ENCODE peak calls at places on chromosomes 6 and 20, in seven cellular contexts. One of them, this sample, is unnamed.

GRCh38 chr6:100175814-100176275 is 181.8 kb upstream of the MCHR2 start:
- DNase-seq in lower leg skin: peak
- DNase-seq in transverse colon: no peak
- DNase-seq in vagina: no peak
- DNase-seq in tibial nerve: no peak
- DNase-seq in thyroid gland: no peak
- DNase-seq in HCT116: no peak
- DNase-seq in this sample: peak

GRCh38 chr20:32743237-32744112 is at the start of gene COMMD7:
- DNase-seq in lower leg skin: peak
- DNase-seq in tibial nerve: no peak
- DNase-seq in thyroid gland: peak
- DNase-seq in vagina: no peak
- DNase-seq in transverse colon: peak
- DNase-seq in HCT116: no peak
- DNase-seq in this sample: peak

GRCh38 chr20:57647006-57647932 is 27.0 kb upstream of the ZBP1 start:
- DNase-seq in vagina: no peak
- DNase-seq in thyroid gland: no peak
- DNase-seq in lower leg skin: peak
- DNase-seq in HCT116: no peak
- DNase-seq in tibial nerve: no peak
- DNase-seq in transverse colon: no peak
- DNase-seq in this sample: no peak

GRCh38 chr6:149544646-149545257 is 1.1 kb downstream of the PPIL4 start:
- DNase-seq in lower leg skin: no peak
- DNase-seq in transverse colon: no peak
- DNase-seq in vagina: no peak
- DNase-seq in HCT116: no peak
- DNase-seq in thyroid gland: no peak
- DNase-seq in tibial nerve: no peak
- DNase-seq in this sample: no peak

GRCh38 chr6:106155219-106155830 is 69.2 kb downstream of the PRDM1 start:
- DNase-seq in vagina: no peak
- DNase-seq in thyroid gland: no peak
- DNase-seq in tibial nerve: no peak
- DNase-seq in lower leg skin: no peak
- DNase-seq in transverse colon: no peak
- DNase-seq in HCT116: no peak
- DNase-seq in this sample: no peak

GRCh38 chr6:163635731-163636344 is 221.3 kb downstream of the QKI start:
- DNase-seq in HCT116: no peak
- DNase-seq in lower leg skin: no peak
- DNase-seq in transverse colon: no peak
- DNase-seq in thyroid gland: no peak
- DNase-seq in tibial nerve: no peak
- DNase-seq in vagina: no peak
- DNase-seq in this sample: no peak

GRCh38 chr6:149164199-149164745 is 153.2 kb upstream of the TAB2 start:
- DNase-seq in thyroid gland: no peak
- DNase-seq in transverse colon: no peak
- DNase-seq in lower leg skin: no peak
- DNase-seq in vagina: no peak
- DNase-seq in tibial nerve: no peak
- DNase-seq in HCT116: no peak
- DNase-seq in this sample: no peak

GRCh38 chr6:132962936-132963579 is 148.7 kb downstream of the RPS12 start:
- DNase-seq in thyroid gland: peak
- DNase-seq in tibial nerve: peak
- DNase-seq in vagina: no peak
- DNase-seq in transverse colon: peak
- DNase-seq in lower leg skin: peak
- DNase-seq in HCT116: peak
- DNase-seq in this sample: peak

GRCh38 chr6:39092124-39092523 is 22.9 kb downstream of the SAYSD1 start:
- DNase-seq in HCT116: no peak
- DNase-seq in tibial nerve: no peak
- DNase-seq in vagina: no peak
- DNase-seq in thyroid gland: no peak
- DNase-seq in lower leg skin: no peak
- DNase-seq in transverse colon: no peak
- DNase-seq in this sample: no peak

GRCh38 chr20:51563597-51564332 is 21.2 kb upstream of the NFATC2 start:
- DNase-seq in tibial nerve: peak
- DNase-seq in lower leg skin: peak
- DNase-seq in HCT116: peak
- DNase-seq in transverse colon: peak
- DNase-seq in vagina: no peak
- DNase-seq in thyroid gland: peak
- DNase-seq in this sample: peak

GRCh38 chr6:84623956-84624680 is 140.3 kb downstream of the TBX18 start:
- DNase-seq in HCT116: no peak
- DNase-seq in thyroid gland: no peak
- DNase-seq in tibial nerve: no peak
- DNase-seq in transverse colon: no peak
- DNase-seq in lower leg skin: no peak
- DNase-seq in vagina: no peak
- DNase-seq in this sample: peak

GRCh38 chr6:170376386-170377084 is 70.0 kb downstream of the FAM120B start:
- DNase-seq in lower leg skin: no peak
- DNase-seq in transverse colon: no peak
- DNase-seq in vagina: no peak
- DNase-seq in tibial nerve: no peak
- DNase-seq in HCT116: no peak
- DNase-seq in thyroid gland: peak
- DNase-seq in this sample: no peak

GRCh38 chr20:44592366-44592765 is 10.0 kb downstream of the PKIG start:
- DNase-seq in lower leg skin: no peak
- DNase-seq in HCT116: no peak
- DNase-seq in tibial nerve: no peak
- DNase-seq in transverse colon: no peak
- DNase-seq in vagina: no peak
- DNase-seq in thyroid gland: no peak
- DNase-seq in this sample: no peak

GRCh38 chr6:107735906-107736635 is 88.0 kb downstream of the SCML4 start:
- DNase-seq in lower leg skin: peak
- DNase-seq in vagina: peak
- DNase-seq in thyroid gland: no peak
- DNase-seq in HCT116: no peak
- DNase-seq in transverse colon: no peak
- DNase-seq in tibial nerve: no peak
- DNase-seq in this sample: no peak

GRCh38 chr6:170456334-170456733 is 96.8 kb downstream of the PSMB1 start:
- DNase-seq in HCT116: no peak
- DNase-seq in thyroid gland: no peak
- DNase-seq in tibial nerve: no peak
- DNase-seq in lower leg skin: no peak
- DNase-seq in vagina: no peak
- DNase-seq in transverse colon: no peak
- DNase-seq in this sample: no peak

DNA sequence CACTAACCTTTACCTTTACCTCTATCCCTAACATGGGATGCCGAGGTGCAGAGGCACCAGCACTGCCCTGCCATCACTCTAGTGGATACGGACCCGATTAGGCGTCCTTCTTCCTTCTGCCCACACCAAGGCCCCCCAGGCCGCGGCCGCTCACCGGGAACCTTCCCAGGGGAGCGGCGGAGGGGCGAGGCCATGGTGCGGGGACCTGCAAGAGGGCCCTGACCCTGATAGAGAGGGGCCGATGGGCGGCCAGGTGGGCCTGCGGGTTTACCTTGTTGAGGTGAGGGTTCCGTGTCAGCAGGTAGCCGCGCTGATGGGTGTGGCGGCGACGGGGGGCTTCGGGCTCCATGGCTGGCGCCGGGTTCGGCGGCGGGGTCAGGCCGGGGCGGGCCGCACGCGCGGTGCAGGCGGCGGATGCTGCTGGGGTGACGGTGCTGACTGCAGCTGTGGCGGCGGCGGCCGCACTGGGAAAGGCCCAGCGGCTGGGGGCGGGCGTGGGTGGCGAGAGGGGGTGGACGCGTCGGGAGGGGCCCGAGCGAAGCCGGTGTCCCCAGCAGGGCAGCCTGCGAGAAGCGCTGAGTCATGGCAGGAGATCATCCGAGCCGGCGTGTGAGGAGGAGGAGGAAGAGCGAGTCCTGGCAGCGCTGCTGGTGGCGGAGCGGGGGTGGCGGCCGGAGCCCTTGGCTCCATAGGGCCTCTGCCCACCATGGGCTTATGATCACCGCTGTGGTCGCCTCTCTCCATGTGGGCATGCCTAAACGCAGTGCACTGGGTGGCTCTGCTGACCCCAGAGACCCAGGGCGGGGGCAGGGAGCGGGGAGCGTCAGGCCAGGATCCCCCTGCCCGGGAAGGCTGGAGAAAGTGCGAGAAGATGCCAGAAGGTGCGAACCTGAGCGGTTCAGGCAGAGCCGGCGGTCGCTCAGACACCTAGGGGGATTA is at the start of gene ME1:
- DNase-seq in lower leg skin: peak
- DNase-seq in transverse colon: peak
- DNase-seq in thyroid gland: peak
- DNase-seq in tibial nerve: peak
- DNase-seq in vagina: no peak
- DNase-seq in HCT116: peak
- DNase-seq in this sample: peak
- TF ChIP-seq POLR2A in lower leg skin: no peak
- TF ChIP-seq POLR2A in transverse colon: peak
- TF ChIP-seq POLR2A in thyroid gland: no peak
- TF ChIP-seq POLR2A in tibial nerve: no peak
- TF ChIP-seq POLR2A in vagina: peak
- TF ChIP-seq POLR2A in HCT116: peak
- TF ChIP-seq POLR2A in this sample: peak

GRCh38 chr6:166952122-166952521 is 4.2 kb downstream of the RNASET2 start:
- DNase-seq in tibial nerve: no peak
- DNase-seq in transverse colon: no peak
- DNase-seq in thyroid gland: no peak
- DNase-seq in HCT116: no peak
- DNase-seq in vagina: no peak
- DNase-seq in lower leg skin: peak
- DNase-seq in this sample: peak

GRCh38 chr6:166949533-166950442 is 6.6 kb downstream of the RNASET2 start:
- DNase-seq in tibial nerve: no peak
- DNase-seq in HCT116: no peak
- DNase-seq in vagina: no peak
- DNase-seq in lower leg skin: peak
- DNase-seq in thyroid gland: no peak
- DNase-seq in transverse colon: peak
- DNase-seq in this sample: no peak

GRCh38 chr6:166950443-166950821 is 5.9 kb downstream of the RNASET2 start:
- DNase-seq in vagina: no peak
- DNase-seq in tibial nerve: no peak
- DNase-seq in HCT116: no peak
- DNase-seq in lower leg skin: peak
- DNase-seq in thyroid gland: no peak
- DNase-seq in transverse colon: peak
- DNase-seq in this sample: peak

GRCh38 chr6:166952567-166953464 is 3.5 kb downstream of the RNASET2 start:
- DNase-seq in tibial nerve: no peak
- DNase-seq in lower leg skin: peak
- DNase-seq in thyroid gland: no peak
- DNase-seq in vagina: no peak
- DNase-seq in HCT116: no peak
- DNase-seq in transverse colon: no peak
- DNase-seq in this sample: no peak

DNA sequence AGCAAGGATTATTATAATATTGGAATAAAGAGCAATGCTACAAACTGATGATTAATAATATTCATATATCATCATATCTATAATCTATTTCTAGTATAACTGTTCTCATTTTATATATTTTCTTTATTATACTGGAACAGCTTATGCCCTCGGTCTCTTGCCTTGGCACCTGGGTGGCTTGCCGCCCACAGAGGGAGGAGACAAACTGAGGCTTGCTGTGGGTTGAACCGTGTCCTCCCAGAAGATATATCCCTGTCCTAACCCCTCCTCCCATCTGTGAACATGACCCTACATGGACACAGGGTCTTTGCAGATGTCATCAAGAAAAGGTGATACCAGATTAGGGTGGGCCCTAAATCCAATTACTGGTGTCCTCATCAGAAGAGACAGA is 4.7 kb downstream of the RNASET2 start:
- DNase-seq in HCT116: no peak
- DNase-seq in transverse colon: no peak
- DNase-seq in lower leg skin: no peak
- DNase-seq in tibial nerve: no peak
- DNase-seq in thyroid gland: no peak
- DNase-seq in vagina: no peak
- DNase-seq in this sample: no peak
- TF ChIP-seq CTCF in HCT116: no peak
- TF ChIP-seq CTCF in transverse colon: no peak
- TF ChIP-seq CTCF in lower leg skin: no peak
- TF ChIP-seq CTCF in tibial nerve: no peak
- TF ChIP-seq CTCF in thyroid gland: no peak
- TF ChIP-seq CTCF in vagina: no peak
- TF ChIP-seq CTCF in this sample: peak

GRCh38 chr6:168326294-168327261 is 7.0 kb upstream of the DACT2 start:
- DNase-seq in tibial nerve: no peak
- DNase-seq in HCT116: no peak
- DNase-seq in lower leg skin: no peak
- DNase-seq in thyroid gland: no peak
- DNase-seq in vagina: peak
- DNase-seq in transverse colon: no peak
- DNase-seq in this sample: peak
- TF ChIP-seq POLR2A in tibial nerve: no peak
- TF ChIP-seq POLR2A in HCT116: no peak
- TF ChIP-seq POLR2A in lower leg skin: no peak
- TF ChIP-seq POLR2A in thyroid gland: no peak
- TF ChIP-seq POLR2A in vagina: no peak
- TF ChIP-seq POLR2A in transverse colon: no peak
- TF ChIP-seq POLR2A in this sample: no peak

DNA sequence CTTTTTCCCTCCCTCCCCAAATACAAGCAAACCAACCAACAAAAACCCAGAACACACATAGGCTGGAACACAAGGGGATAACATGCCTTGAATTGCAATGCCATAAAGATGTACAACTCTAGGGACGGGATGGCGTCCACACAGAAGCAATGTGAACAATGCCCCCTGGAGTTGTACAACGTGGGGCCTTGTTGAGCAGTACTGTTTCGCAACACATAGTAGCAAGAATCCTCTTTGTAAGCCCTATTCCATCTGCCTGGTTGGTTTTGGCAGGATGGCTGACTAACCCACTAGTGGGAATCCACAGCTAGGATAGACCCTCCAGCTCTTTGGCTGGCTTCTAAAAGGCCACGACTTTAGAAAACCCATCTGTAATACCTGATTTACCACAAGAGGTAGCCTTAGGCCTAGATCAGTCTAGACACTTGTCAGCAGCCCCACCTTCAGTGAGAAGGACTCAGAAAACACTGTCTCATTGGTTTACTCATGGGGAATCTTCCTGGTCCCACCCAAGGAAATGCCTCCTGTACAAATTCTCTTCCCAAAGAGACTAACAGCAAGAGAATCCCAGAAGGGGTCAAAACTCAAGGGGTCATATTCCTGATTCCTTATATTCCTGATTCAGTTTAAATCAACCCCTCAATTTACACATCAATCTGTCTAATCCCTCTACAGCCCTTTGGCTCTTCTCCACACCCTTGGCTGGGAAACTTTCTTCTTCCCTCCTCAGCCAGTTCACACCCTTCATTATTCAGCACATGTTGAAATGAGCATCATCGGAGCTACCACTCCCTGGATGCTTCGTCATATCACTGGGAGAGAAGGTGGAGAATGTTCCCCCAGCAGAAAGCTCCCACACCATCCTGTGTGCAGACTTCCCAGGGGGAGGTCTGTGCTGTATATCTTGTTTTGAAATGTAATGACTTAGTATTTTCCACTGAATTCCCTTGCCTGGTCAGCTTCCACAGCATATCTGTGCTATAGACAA is 622.4 kb upstream of the FLRT3 start:
- DNase-seq in tibial nerve: no peak
- DNase-seq in transverse colon: no peak
- DNase-seq in thyroid gland: no peak
- DNase-seq in HCT116: no peak
- DNase-seq in vagina: no peak
- DNase-seq in lower leg skin: no peak
- DNase-seq in this sample: no peak
- TF ChIP-seq CTCF in tibial nerve: no peak
- TF ChIP-seq CTCF in transverse colon: no peak
- TF ChIP-seq CTCF in thyroid gland: no peak
- TF ChIP-seq CTCF in HCT116: no peak
- TF ChIP-seq CTCF in vagina: no peak
- TF ChIP-seq CTCF in lower leg skin: no peak
- TF ChIP-seq CTCF in this sample: no peak